ENCODE peak calls at places on chromosomes 5 and 9, in seven cellular contexts. S is left lung, Q is tibial artery, R is A549, X is cardiac muscle cell, Y is SJSA1, L is aorta. F is an unnamed sample.
A peak's percentile ranks its signal among the peaks of the same experiment; 100 is the strongest.

GRCh38 chr5:173968154-173968553 is 20.8 kb upstream of the C5orf47 start:
- DNase-seq in S (no peak), Q (no peak), R (no peak), X (peak; percentile 47), Y (no peak), L (no peak), F (no peak)

GRCh38 chr9:134449180-134449916 is 123.1 kb downstream of the RXRA start:
- DNase-seq in S (peak; percentile 91), Q (peak; percentile 95), R (peak; percentile 98), X (peak; percentile 95), Y (peak; percentile 92), L (peak; percentile 95), F (peak; percentile 90)

GRCh38 chr9:100601216-100601615 is 23.3 kb downstream of the CAVIN4 start:
- DNase-seq in S (no peak), Q (no peak), R (peak; percentile 41), X (peak; percentile 76), Y (peak; percentile 55), L (no peak), F (no peak)

GRCh38 chr5:159533197-159533596 is 202.9 kb upstream of the IL12B start:
- DNase-seq in S (no peak), Q (no peak), R (no peak), X (no peak), Y (peak; percentile 70), L (no peak), F (no peak)

GRCh38 chr5:67643531-67643930 is 446.9 kb upstream of the CD180 start:
- DNase-seq in S (no peak), Q (no peak), R (no peak), X (no peak), Y (no peak), L (no peak), F (no peak)

GRCh38 chr9:93053781-93054331 is 4.6 kb upstream of the SUSD3 start:
- DNase-seq in S (peak; percentile 38), Q (no peak), R (no peak), X (no peak), Y (no peak), L (no peak), F (peak; percentile 19)

GRCh38 chr9:91071185-91071990 is 269.8 kb downstream of the SYK start:
- DNase-seq in S (no peak), Q (no peak), R (no peak), X (no peak), Y (peak; percentile 51), L (no peak), F (peak; percentile 76)

GRCh38 chr5:125928663-125929062 is 494.5 kb upstream of the GRAMD2B start:
- DNase-seq in S (no peak), Q (no peak), R (no peak), X (no peak), Y (no peak), L (no peak), F (no peak)

GRCh38 chr9:122845116-122845515 is 16.7 kb upstream of the PDCL start:
- DNase-seq in S (no peak), Q (no peak), R (no peak), X (no peak), Y (no peak), L (no peak), F (no peak)

GRCh38 chr5:181246276-181247050 is 2.8 kb upstream of the RACK1 start:
- DNase-seq in S (peak; percentile 97), Q (peak; percentile 87), R (peak; percentile 89), X (peak; percentile 86), Y (peak; percentile 94), L (peak; percentile 97), F (peak; percentile 91)

GRCh38 chr5:135944967-135945560 is 9.7 kb downstream of the LECT2 start:
- DNase-seq in S (no peak), Q (peak; percentile 65), R (peak; percentile 44), X (peak; percentile 87), Y (peak; percentile 72), L (no peak), F (no peak)

GRCh38 chr5:142109356-142110045 is 922 bp downstream of the NDFIP1 start:
- DNase-seq in S (no peak), Q (peak; percentile 25), R (peak; percentile 9), X (no peak), Y (no peak), L (no peak), F (no peak)

GRCh38 chr9:17171309-17172094 is 36.7 kb downstream of the CNTLN start:
- DNase-seq in S (no peak), Q (no peak), R (no peak), X (no peak), Y (no peak), L (peak; percentile 39), F (no peak)

GRCh38 chr9:14352549-14352948 is 38.6 kb upstream of the NFIB start:
- DNase-seq in S (no peak), Q (no peak), R (no peak), X (no peak), Y (no peak), L (no peak), F (no peak)

GRCh38 chr9:130526854-130527650 is 52.3 kb upstream of the FUBP3 start:
- DNase-seq in S (no peak), Q (no peak), R (no peak), X (no peak), Y (no peak), L (no peak), F (no peak)
- H3K4me1 ChIP-seq in S (no peaks in the 10 kb centered on the region), Q (peaks cover 3% of the 10 kb centered on the region), R (no peaks in the 10 kb centered on the region), X (peaks cover 3% of the 10 kb centered on the region), Y (no peaks in the 10 kb centered on the region), L (no peaks in the 10 kb centered on the region), F (peaks cover 4% of the 10 kb centered on the region)

GRCh38 chr9:86604741-86605140 is 250.5 kb upstream of the TUT7 start:
- DNase-seq in S (no peak), Q (no peak), R (no peak), X (no peak), Y (no peak), L (no peak), F (no peak)
- H3K27ac ChIP-seq in S (no peak overlapping the region), Q (no peak overlapping the region), R (no peak overlapping the region), X (no peak overlapping the region), Y (no peak overlapping the region), L (no peak overlapping the region), F (no peak overlapping the region)

GRCh38 chr9:128218172-128218517 is 15.0 kb downstream of the DNM1 start:
- DNase-seq in S (no peak), Q (no peak), R (no peak), X (no peak), Y (no peak), L (no peak), F (no peak)
- H3K4me3 ChIP-seq in S (peak overlapping the region; percentile 25), Q (peak overlapping the region; percentile 23), R (no peak overlapping the region), X (peak overlapping the region; percentile 13), Y (no peak overlapping the region), L (no peak overlapping the region), F (peak overlapping the region; percentile 22)

DNA sequence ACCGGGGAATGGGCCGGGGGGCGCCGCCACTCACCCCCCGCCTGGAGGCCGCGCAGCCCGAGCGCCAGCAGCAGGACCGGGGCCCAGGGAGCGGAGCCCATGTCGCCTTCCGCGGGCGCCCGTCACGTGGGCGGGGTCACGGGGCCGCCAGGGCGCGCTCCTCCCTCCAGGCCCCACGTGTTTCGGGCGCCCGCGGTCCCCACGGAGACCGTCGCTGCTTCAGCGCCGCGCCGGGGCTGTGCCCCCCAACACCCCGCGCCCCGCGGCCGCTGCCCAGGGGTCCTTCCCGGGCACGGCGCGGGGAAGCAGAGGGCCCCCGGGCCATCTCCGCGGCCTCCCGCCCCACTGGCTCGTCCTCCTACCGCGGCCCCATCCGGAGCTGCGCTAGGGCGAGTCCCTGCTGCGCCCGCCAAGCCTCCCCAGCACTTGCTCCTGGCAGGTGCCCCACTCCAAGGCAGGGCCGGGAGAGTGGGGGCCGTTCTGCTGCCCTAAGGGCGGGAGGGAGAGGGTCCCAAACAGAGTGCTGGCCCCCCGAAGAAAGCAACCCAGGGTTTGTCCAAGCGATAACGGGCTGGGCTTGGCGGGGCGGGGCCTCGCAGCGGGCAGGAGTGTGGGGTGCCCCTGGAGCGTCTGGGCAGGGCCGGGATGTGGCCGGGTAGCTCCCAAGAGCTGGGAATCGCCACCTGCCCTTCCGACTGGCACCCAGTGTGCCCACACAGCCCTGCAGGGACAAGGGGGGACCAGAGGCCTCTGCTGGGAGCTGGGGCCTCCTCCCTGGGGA is at the start of gene DPP7:
- DNase-seq in S (peak; percentile 97), Q (peak; percentile 61), R (peak; percentile 76), X (peak; percentile 67), Y (no peak), L (peak; percentile 92), F (no peak)
- H3K4me1 ChIP-seq in S (no peaks in the 10 kb centered on the region), Q (peaks cover 16% of the 10 kb centered on the region), R (peaks cover 6% of the 10 kb centered on the region), X (peaks cover 29% of the 10 kb centered on the region), Y (peaks cover 6% of the 10 kb centered on the region), L (no peaks in the 10 kb centered on the region), F (no peaks in the 10 kb centered on the region)

F was measured in RWPE2.